ENCODE peak calls at places on chromosomes 2 and 18, in seven cellular contexts. I, L, T, K, N, X and M are unnamed samples.
A peak's percentile ranks its signal among the peaks of the same experiment; 100 is the strongest.

GRCh38 chr2:26685943-26686839 is 6.3 kb upstream of the KCNK3 start:
- DNase-seq in X (no peak), K (no peak), N (no peak), I (no peak), T (peak; percentile 71), L (no peak), M (no peak)

GRCh38 chr18:34659579-34660517 is 50.2 kb upstream of the DTNA start:
- DNase-seq in N (peak; percentile 72), I (peak; percentile 62), X (no peak), K (peak; percentile 28), T (no peak), L (peak; percentile 29), M (no peak)

GRCh38 chr2:46984642-46985476 is 69.3 kb upstream of the MCFD2 start:
- DNase-seq in K (no peak), L (peak; percentile 93), X (no peak), T (no peak), I (peak; percentile 25), N (peak; percentile 42), M (peak; percentile 92)

GRCh38 chr2:241351640-241352031 is 4.4 kb upstream of the FARP2 start:
- DNase-seq in K (no peak), N (no peak), X (no peak), L (no peak), T (no peak), I (no peak), M (no peak)

GRCh38 chr2:26630669-26631360 is 10.4 kb downstream of the CIB4 start:
- DNase-seq in X (no peak), L (no peak), N (no peak), K (no peak), I (no peak), T (no peak), M (no peak)

GRCh38 chr2:121626777-121627524 is 22.3 kb downstream of the CLASP1 start:
- DNase-seq in X (no peak), T (no peak), I (no peak), N (no peak), L (no peak), K (no peak), M (no peak)

GRCh38 chr18:22558945-22559385 is 141.2 kb upstream of the CTAGE1 start:
- DNase-seq in T (no peak), X (no peak), I (no peak), L (no peak), N (no peak), K (peak; percentile 27), M (no peak)

GRCh38 chr2:231123362-231123898 is 1.4 kb downstream of the HTR2B start:
- DNase-seq in K (no peak), N (no peak), L (no peak), X (no peak), I (no peak), T (no peak), M (no peak)

GRCh38 chr18:31603335-31603734 is 11.7 kb downstream of the TTR start:
- DNase-seq in T (no peak), N (no peak), L (no peak), X (no peak), K (no peak), I (no peak), M (no peak)

GRCh38 chr2:223416826-223417610 is 185.1 kb downstream of the SCG2 start:
- DNase-seq in N (no peak), L (no peak), K (no peak), T (no peak), X (no peak), I (no peak), M (no peak)

GRCh38 chr2:36672199-36672598 is 24.3 kb upstream of the VIT start:
- DNase-seq in X (no peak), N (peak; percentile 3), K (no peak), L (peak; percentile 42), I (no peak), T (no peak), M (no peak)

GRCh38 chr18:10293966-10294365 is 160.5 kb upstream of the APCDD1 start:
- DNase-seq in L (no peak), T (no peak), N (no peak), X (no peak), K (no peak), I (no peak), M (no peak)

GRCh38 chr2:198100323-198100722 is 295.9 kb downstream of the PLCL1 start:
- DNase-seq in K (no peak), L (no peak), I (no peak), T (no peak), X (no peak), N (no peak), M (no peak)

GRCh38 chr18:57657566-57657965 is 35.9 kb upstream of the NARS1 start:
- DNase-seq in T (no peak), N (no peak), L (no peak), K (no peak), X (no peak), I (no peak), M (no peak)

GRCh38 chr2:23803275-23803964 is 123.5 kb downstream of the ATAD2B start:
- DNase-seq in L (no peak), X (no peak), N (peak; percentile 3), K (no peak), T (no peak), I (no peak), M (no peak)

GRCh38 chr2:75810931-75811330 is 100.2 kb upstream of the GCFC2 start:
- DNase-seq in T (no peak), N (no peak), X (no peak), I (no peak), K (no peak), L (no peak), M (no peak)

GRCh38 chr2:218694405-218695145 is 16.1 kb upstream of the TTLL4 start:
- DNase-seq in L (no peak), K (peak; percentile 31), X (no peak), I (no peak), T (no peak), N (no peak), M (no peak)